ENCODE peak calls at places on chromosomes 3 and 15, in four cellular contexts. X is activated T-cell treated with anti-CD3 and anti-CD28 coated beads for 48 hours, E is esophagus muscularis mucosa, I is dermis microvascular lymphatic vessel endothelial cell. J is an unnamed sample.

GRCh38 chr3:74582982-74583381 is 31.5 kb downstream of the CNTN3 start:
- DNase-seq in E (no peak), I (no peak), X (no peak), J (no peak)

GRCh38 chr3:48966876-48967361 is 23.1 kb upstream of the P4HTM start:
- DNase-seq in E (no peak), X (no peak), I (no peak), J (no peak)

GRCh38 chr3:23389686-23390085 is 186.6 kb downstream of the UBE2E2 start:
- DNase-seq in X (no peak), I (no peak), E (no peak), J (peak; percentile 1)

GRCh38 chr15:23422946-23423708 is 23.9 kb downstream of the GOLGA6L2 start:
- DNase-seq in X (no peak), E (no peak), I (no peak), J (peak; percentile 52)

GRCh38 chr15:34610388-34610787 is 26.9 kb upstream of the GOLGA8B start:
- DNase-seq in X (no peak), I (no peak), E (no peak), J (peak; percentile 47)

GRCh38 chr3:156271508-156271907 is 151.1 kb downstream of the KCNAB1 start:
- DNase-seq in E (no peak), I (no peak), X (no peak), J (no peak)

GRCh38 chr3:161851941-161852566 is 355.4 kb downstream of the OTOL1 start:
- DNase-seq in I (no peak), E (no peak), X (peak; percentile 19), J (peak; percentile 70)

GRCh38 chr15:92343869-92344643 is 49.6 kb upstream of the ST8SIA2 start:
- DNase-seq in I (no peak), X (no peak), E (no peak), J (no peak)

GRCh38 chr3:159455741-159456181 is 532.9 kb upstream of the IL12A start:
- DNase-seq in X (no peak), I (no peak), E (peak; percentile 66), J (no peak)

GRCh38 chr3:46935168-46935858 is 41.2 kb downstream of the CCDC12 start:
- DNase-seq in E (no peak), X (no peak), I (peak; percentile 70), J (peak; percentile 66)

GRCh38 chr3:155252535-155252934 is 40.9 kb downstream of the STRIT1 start:
- DNase-seq in I (no peak), X (no peak), E (no peak), J (no peak)

GRCh38 chr3:65277788-65278187 is 590.0 kb upstream of the ADAMTS9 start:
- DNase-seq in I (no peak), E (no peak), X (no peak), J (no peak)